ENCODE peak calls at places on chromosomes 2 and 18, in six cellular contexts. V is A549, X is nephron progenitor cell, J is B cell, S is right atrium auricular region, Y is spleen. I is an unnamed sample.

GRCh38 chr18:22210331-22210754 is 41.0 kb downstream of the GATA6 start:
- DNase-seq in V (peak), X (no peak), J (no peak), S (no peak), Y (no peak), I (no peak)

GRCh38 chr18:377088-377487 is 109.2 kb upstream of the THOC1 start:
- DNase-seq in V (no peak), X (no peak), J (no peak), S (no peak), Y (no peak), I (peak)

GRCh38 chr2:171798156-171798815 is 95.8 kb downstream of the SLC25A12 start:
- DNase-seq in V (no peak), X (no peak), J (no peak), S (no peak), Y (no peak), I (no peak)

GRCh38 chr2:9770308-9771100 is 72.8 kb upstream of the TAF1B start:
- DNase-seq in V (peak), X (peak), J (peak), S (peak), Y (no peak), I (peak)

GRCh38 chr2:127792805-127793204 is 18.2 kb downstream of the WDR33 start:
- DNase-seq in V (no peak), X (no peak), J (no peak), S (no peak), Y (no peak), I (no peak)

GRCh38 chr2:74146929-74147728 is 583 bp downstream of the BOLA3 start:
- DNase-seq in V (no peak), X (no peak), J (no peak), S (peak), Y (no peak), I (no peak)

GRCh38 chr2:101770672-101771071 is 73.2 kb downstream of the MAP4K4 start:
- DNase-seq in V (peak), X (no peak), J (peak), S (no peak), Y (no peak), I (no peak)

GRCh38 chr2:112089375-112089774 is 34.3 kb downstream of the TMEM87B start:
- DNase-seq in V (no peak), X (no peak), J (no peak), S (no peak), Y (no peak), I (no peak)

GRCh38 chr18:25360301-25360899 is 8.4 kb upstream of the ZNF521 start:
- DNase-seq in V (no peak), X (no peak), J (no peak), S (no peak), Y (no peak), I (no peak)

GRCh38 chr2:234146087-234146826 is 95.8 kb downstream of the SPP2 start:
- DNase-seq in V (peak), X (no peak), J (no peak), S (no peak), Y (no peak), I (no peak)

DNA sequence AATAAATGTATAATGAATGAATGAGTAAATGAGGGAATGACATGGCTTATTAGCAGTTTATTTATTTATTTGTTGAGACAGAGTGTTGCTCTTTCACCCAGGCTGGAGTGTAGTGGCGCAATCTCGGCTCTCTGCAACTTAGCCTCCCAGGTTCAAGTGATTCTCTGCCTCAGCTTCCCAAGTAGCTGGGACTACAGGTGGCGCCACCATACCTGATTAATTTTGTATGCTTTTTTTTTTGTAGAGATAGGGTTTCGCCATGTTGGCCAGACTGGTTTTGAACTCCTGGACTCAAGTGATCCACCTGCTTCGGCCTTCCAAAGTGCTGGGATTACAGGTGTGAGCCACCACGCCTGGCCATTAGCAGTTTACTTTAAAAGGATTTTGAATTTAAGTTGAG is 100.3 kb upstream of the CAVIN2 start:
- DNase-seq in V (no peak), X (no peak), J (no peak), S (no peak), Y (no peak), I (peak)
- TF ChIP-seq CTCF in V (no peak), X (no peak), J (no peak), S (no peak), Y (no peak), I (peak)

GRCh38 chr2:160581448-160581847 is 87.8 kb upstream of the RBMS1 start:
- DNase-seq in V (peak), X (no peak), J (no peak), S (no peak), Y (no peak), I (peak)
- TF ChIP-seq CTCF in V (no peak), X (no peak), J (no peak), S (no peak), Y (no peak), I (peak)

GRCh38 chr18:34901299-34901698 is 139.9 kb upstream of the MAPRE2 start:
- DNase-seq in V (peak), X (no peak), J (no peak), S (no peak), Y (no peak), I (no peak)
- TF ChIP-seq CTCF in V (no peak), X (no peak), J (no peak), S (no peak), Y (no peak), I (no peak)

DNA sequence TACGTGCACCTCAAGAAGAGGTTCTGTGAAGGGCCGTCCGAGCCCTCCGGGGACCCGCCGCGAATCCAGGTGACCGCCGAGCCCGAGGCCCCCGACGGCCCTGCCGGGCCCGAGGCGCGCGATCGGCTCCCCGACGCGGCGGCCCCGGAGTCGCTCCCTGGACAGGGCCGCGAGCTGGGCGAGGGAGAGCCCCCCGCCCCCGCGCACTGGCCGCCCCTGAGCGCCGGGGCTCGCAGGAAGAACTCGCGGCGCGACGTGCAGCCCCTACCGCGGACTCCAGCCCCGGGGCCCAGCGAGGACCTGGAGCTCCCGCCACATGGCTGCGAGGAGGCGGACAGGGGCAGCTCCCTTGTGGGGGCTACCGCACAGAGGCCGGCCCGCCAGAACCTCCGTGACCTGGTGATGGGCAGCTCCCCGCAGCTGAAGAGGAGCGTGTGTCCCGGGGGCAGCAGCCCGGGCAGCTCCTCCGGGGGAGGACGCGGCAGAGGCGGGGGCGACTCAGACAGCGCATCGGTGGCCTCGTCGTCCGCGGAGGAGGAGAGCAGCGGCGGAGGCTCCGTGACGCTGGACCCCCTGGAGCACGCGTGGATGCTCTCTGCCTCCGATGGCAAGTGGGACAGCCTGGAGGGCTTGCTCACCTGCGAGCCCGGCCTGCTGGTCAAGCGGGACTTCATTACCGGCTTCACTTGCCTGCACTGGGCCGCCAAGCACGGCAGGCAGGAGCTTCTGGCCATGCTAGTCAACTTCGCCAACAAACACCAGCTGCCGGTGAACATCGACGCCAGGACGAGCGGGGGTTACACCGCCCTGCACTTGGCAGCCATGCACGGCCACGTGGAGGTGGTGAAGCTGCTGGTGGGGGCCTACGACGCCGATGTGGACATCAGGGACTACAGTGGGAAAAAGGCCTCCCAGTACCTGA is 812 bp downstream of the SOWAHC start:
- DNase-seq in V (peak), X (peak), J (peak), S (no peak), Y (peak), I (peak)
- TF ChIP-seq CTCF in V (no peak), X (no peak), J (no peak), S (no peak), Y (no peak), I (no peak)

DNA sequence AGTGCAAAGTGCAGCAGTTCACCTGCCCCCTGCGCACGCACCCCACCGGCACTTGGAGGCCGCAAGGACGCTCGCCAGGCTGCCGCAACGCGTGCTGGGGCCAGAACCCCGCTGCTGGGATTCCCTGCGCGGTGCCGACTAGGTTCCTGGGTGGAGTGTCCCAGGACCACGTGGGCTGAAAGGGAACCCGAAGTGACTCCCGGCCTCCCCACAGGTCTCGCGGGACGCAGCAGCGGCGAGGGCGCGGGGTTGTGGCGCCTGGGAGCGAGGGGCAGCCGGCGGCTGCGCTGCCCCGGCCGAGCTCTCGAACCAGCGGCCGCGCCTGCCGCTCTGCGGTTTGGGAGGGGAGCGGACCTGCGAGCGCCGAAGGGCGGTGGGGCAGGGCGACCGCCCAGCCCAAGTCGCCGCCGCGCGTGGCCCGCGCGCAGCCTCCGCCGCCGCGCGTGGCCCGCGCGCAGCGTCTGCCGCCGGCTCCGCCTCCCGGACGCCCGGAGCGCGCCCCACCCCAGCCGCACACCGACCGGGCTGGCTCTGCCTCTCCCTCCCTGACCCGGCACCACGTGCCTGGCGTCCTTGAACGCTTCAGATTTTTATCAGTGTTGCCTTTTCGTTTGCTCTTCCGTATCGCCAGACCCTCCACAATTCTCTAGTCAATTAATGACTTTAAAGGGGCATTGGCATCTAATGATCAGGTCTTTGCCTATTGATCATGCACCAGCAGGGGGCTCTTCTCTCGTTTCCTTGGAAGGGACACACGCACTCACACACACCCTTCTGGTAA is at the start of gene FTCDNL1:
- DNase-seq in V (peak), X (peak), J (peak), S (no peak), Y (peak), I (peak)
- TF ChIP-seq CTCF in V (peak), X (peak), J (peak), S (no peak), Y (peak), I (peak)

DNA sequence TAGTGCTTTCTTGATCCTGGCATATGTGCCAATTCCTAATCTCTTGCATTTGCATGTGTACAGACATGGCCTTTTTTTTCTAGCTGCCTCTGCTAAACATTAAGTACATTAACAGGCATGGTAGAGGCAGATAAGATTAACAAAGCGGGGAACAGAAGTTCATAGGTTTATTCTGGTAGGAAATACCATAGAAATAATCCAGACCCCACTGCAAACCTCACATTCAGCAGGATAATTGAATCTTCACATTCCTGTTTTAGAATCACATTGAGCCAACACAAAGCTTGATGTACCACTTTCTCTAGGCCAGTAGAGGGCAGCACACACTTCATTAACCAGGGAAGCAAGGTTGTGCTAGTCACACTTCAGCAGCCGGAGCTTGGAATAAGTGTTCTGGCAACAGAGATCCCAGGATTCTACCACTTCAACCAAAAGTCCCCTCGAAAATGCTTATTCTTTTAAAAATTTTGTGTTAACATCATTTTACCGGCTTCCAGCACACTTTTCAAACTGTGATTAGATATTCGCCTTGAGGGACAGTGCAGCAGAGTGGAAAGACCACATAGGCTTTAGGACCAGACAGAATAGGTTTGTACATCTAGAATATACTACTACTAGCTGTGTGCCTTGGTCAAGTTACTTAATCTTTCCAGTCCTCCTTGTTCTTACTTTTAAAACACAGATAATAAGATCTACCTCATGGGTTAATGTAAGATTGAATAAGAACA is 420.2 kb upstream of the CHST9 start:
- DNase-seq in V (peak), X (peak), J (peak), S (peak), Y (no peak), I (peak)
- TF ChIP-seq CTCF in V (peak), X (peak), J (peak), S (peak), Y (peak), I (peak)

DNA sequence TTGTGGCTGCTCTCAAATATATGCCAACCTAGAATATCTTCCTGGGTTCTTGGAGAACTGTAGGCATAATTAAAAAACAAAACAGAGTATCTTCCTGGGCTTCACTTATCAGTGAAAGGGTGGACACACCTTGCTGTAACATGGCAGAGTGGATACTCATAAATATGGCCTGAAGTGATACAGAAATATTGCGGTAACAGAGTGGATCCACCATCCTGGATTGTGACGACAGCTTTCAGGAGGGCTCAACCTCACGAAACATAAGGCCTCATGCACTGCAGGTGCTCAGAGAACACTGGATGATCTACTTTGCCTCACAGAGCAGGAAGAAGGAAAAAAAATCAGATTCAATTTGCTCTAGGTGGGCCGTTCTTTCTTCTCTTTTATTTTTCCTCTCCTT is 336.0 kb downstream of the NBAS start:
- DNase-seq in V (no peak), X (no peak), J (no peak), S (no peak), Y (no peak), I (no peak)
- TF ChIP-seq CTCF in V (no peak), X (no peak), J (no peak), S (no peak), Y (no peak), I (no peak)

DNA sequence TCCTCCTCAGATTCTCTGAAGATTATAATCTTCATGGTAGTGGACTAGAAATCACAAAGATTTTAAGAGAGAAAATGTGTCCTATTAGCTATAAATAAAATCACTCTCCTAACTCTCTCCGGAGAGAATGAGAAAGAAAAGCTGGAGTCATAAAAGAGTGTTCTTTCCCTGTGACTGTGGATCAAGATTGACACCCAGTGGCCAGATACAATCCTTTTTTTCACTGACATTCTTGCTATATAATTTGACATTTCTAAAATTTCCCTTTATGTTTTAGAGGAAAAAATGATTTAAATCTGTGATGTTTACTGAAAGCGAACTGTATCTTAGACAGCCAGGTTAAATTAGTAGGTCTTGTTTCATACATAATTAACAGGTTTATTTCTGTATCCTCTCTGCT is 35.4 kb upstream of the LRP2 start:
- DNase-seq in V (peak), X (no peak), J (no peak), S (no peak), Y (no peak), I (no peak)
- TF ChIP-seq CTCF in V (peak), X (peak), J (no peak), S (no peak), Y (no peak), I (peak)

GRCh38 chr2:288002-288742 is at the start of gene ALKAL2:
- DNase-seq in V (no peak), X (peak), J (peak), S (no peak), Y (no peak), I (peak)

GRCh38 chr2:288743-289361 is 961 bp upstream of the ALKAL2 start:
- DNase-seq in V (no peak), X (peak), J (peak), S (no peak), Y (no peak), I (peak)

GRCh38 chr2:289362-290089 is 1.6 kb upstream of the ALKAL2 start:
- DNase-seq in V (peak), X (peak), J (peak), S (no peak), Y (no peak), I (peak)

GRCh38 chr2:287471-287885 is 413 bp downstream of the ALKAL2 start:
- DNase-seq in V (no peak), X (peak), J (peak), S (no peak), Y (no peak), I (peak)

GRCh38 chr2:290090-290722 is 2.3 kb upstream of the ALKAL2 start:
- DNase-seq in V (peak), X (peak), J (peak), S (no peak), Y (peak), I (peak)
- TF ChIP-seq CTCF in V (peak), X (peak), J (peak), S (peak), Y (peak), I (peak)

GRCh38 chr18:54043484-54044256 is 180.8 kb downstream of the MBD2 start:
- DNase-seq in V (no peak), X (no peak), J (no peak), S (no peak), Y (no peak), I (no peak)
- TF ChIP-seq CTCF in V (no peak), X (no peak), J (no peak), S (no peak), Y (no peak), I (peak)